ENCODE peak calls at places on chromosomes 3 and 15, in five cellular contexts. P is GM23338, A is sigmoid colon, Q is K562, B is SK-N-SH. G is an unnamed sample.
A peak's percentile ranks its signal among the peaks of the same experiment; 100 is the strongest.

GRCh38 chr3:24674261-24674660 is 179.6 kb upstream of the THRB start:
- DNase-seq in A (no peak), P (peak; percentile 50), Q (no peak), B (no peak), G (no peak)

GRCh38 chr3:40407007-40407406 is 20.0 kb downstream of the ENTPD3 start:
- DNase-seq in A (no peak), B (no peak), P (no peak), Q (no peak), G (no peak)

GRCh38 chr15:99054025-99054387 is 46.4 kb upstream of the PGPEP1L start:
- DNase-seq in P (no peak), Q (no peak), A (no peak), B (no peak), G (no peak)

GRCh38 chr15:63276342-63277043 is 912 bp upstream of the APH1B start:
- DNase-seq in Q (peak; percentile 20), A (no peak), B (no peak), P (no peak), G (no peak)

GRCh38 chr3:176939022-176939817 is 258.1 kb downstream of the TBL1XR1 start:
- DNase-seq in P (peak; percentile 85), A (no peak), Q (peak; percentile 70), B (peak; percentile 68), G (no peak)

GRCh38 chr3:45993421-45994027 is 2.1 kb downstream of the FYCO1 start:
- DNase-seq in Q (no peak), A (no peak), P (no peak), B (no peak), G (no peak)

GRCh38 chr15:75206006-75206405 is 4.3 kb downstream of the C15orf39 start:
- DNase-seq in Q (no peak), P (no peak), B (no peak), A (no peak), G (no peak)

GRCh38 chr3:127829537-127829936 is 7.2 kb upstream of the MGLL start:
- DNase-seq in P (no peak), Q (no peak), B (no peak), A (no peak), G (no peak)

GRCh38 chr3:45412731-45413130 is 24.4 kb downstream of the LARS2 start:
- DNase-seq in B (peak; percentile 62), Q (no peak), P (no peak), A (no peak), G (no peak)

GRCh38 chr3:20406621-20407020 is 220.6 kb upstream of the SGO1 start:
- DNase-seq in P (no peak), Q (no peak), A (no peak), B (no peak), G (no peak)

GRCh38 chr15:45134682-45135604 is 5.1 kb downstream of the DUOX1 start:
- DNase-seq in Q (no peak), B (no peak), P (peak; percentile 73), A (no peak), G (peak; percentile 56)

GRCh38 chr15:90286678-90287077 is 21.2 kb downstream of the NGRN start:
- DNase-seq in Q (peak; percentile 55), P (peak; percentile 39), A (no peak), B (peak; percentile 69), G (no peak)

GRCh38 chr15:79728867-79729266 is 167.9 kb downstream of the MTHFS start:
- DNase-seq in A (no peak), B (no peak), P (no peak), Q (no peak), G (no peak)

GRCh38 chr3:194741916-194742315 is 56.2 kb downstream of the FAM43A start:
- DNase-seq in A (no peak), Q (no peak), P (no peak), B (no peak), G (no peak)

GRCh38 chr3:194736896-194737600 is 51.4 kb downstream of the FAM43A start:
- DNase-seq in Q (no peak), A (no peak), B (no peak), P (no peak), G (no peak)

GRCh38 chr3:194740859-194741486 is 55.3 kb downstream of the FAM43A start:
- DNase-seq in Q (no peak), A (no peak), P (peak; percentile 33), B (no peak), G (peak; percentile 46)

GRCh38 chr3:194738254-194739093 is 52.8 kb downstream of the FAM43A start:
- DNase-seq in P (no peak), A (peak; percentile 90), B (peak; percentile 74), Q (no peak), G (no peak)

DNA sequence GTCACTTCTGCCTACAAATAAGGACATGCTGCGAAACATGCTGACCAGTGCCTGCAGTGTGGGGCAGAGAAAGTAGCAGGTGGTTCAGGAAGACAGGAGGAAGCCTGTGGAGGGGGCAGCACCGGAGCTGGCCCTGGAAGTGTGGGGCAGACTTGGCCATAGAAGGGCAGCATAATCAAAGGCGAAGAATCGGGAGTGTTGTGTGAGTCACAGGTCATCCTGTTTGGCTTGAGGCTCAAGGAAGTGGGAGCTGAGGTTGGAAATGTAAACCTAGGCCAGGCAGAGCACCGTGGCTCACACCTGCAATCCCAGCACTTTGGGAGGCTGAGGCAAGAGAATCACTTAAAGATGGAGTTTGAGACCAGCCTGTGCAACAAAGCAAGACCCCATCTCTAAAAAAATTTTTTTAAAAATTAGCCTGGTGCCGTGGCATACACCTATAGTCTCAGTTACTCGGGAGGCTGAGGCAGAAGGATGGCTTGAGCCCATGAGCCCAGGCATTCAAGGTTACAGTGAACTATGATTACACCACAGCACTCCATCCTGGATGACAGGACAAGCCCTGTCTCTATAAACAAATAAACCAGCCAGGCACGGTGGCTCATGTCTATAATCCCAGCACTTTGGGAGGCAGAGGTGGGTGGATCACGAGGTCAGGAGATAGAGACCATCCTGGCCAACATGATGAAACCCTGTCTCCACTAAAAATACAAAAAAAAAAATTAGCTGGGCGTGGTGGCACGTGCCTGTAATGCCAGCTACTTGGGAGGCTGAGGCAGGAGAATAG is 54.0 kb downstream of the FAM43A start:
- DNase-seq in A (no peak), P (no peak), B (no peak), Q (no peak), G (no peak)
- TF ChIP-seq POLR2AphosphoS5 in A (no peak), P (no peak), B (no peak), Q (no peak), G (no peak)

DNA sequence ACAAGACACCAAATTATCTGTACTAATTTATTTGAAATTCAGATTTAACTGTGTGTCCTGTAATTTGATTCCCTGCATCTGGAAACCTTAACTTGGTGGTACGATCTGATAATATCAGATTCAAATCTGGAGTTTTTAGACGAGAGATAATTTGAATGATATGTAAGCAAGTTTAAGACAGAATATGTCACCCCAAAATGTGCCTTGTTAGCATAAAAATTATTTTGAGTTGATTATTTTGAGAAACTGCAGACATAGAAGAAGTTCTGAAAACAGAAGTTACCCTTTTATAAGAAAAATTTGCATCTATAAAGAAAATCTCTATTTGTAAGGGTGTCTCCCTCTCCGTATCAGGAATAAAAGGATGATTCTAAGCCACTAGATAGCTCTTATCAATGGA is 1202.8 kb downstream of the ROBO2 start:
- DNase-seq in B (no peak), A (no peak), Q (no peak), P (no peak), G (no peak)
- H3K4me1 ChIP-seq in B (no peaks in the 10 kb centered on the region), A (no peaks in the 10 kb centered on the region), Q (no peaks in the 10 kb centered on the region), P (no peaks in the 10 kb centered on the region), G (no peaks in the 10 kb centered on the region)

GRCh38 chr3:68984011-68984410 is 29.5 kb downstream of the EOGT start:
- DNase-seq in B (no peak), A (no peak), P (no peak), Q (no peak), G (no peak)
- TF ChIP-seq POLR2AphosphoS5 in B (no peak), A (no peak), P (no peak), Q (no peak), G (no peak)

GRCh38 chr15:96353931-96354730 is 23.6 kb downstream of the NR2F2 start:
- DNase-seq in P (peak; percentile 80), Q (peak; percentile 38), A (no peak), B (no peak), G (no peak)
- H3K4me1 ChIP-seq in P (peaks cover 55% of the 10 kb centered on the region), Q (peaks cover 15% of the 10 kb centered on the region), A (peaks cover 41% of the 10 kb centered on the region), B (peaks cover 4% of the 10 kb centered on the region), G (peaks cover 8% of the 10 kb centered on the region)

GRCh38 chr3:30539772-30540171 is 66.6 kb upstream of the TGFBR2 start:
- DNase-seq in P (no peak), Q (no peak), A (no peak), B (no peak), G (no peak)
- TF ChIP-seq POLR2AphosphoS5 in P (no peak), Q (no peak), A (no peak), B (no peak), G (no peak)

GRCh38 chr15:83057660-83058376 is 9.2 kb downstream of the BTBD1 start:
- DNase-seq in A (no peak), Q (no peak), P (no peak), B (no peak), G (no peak)
- H3K4me1 ChIP-seq in A (peaks cover 51% of the 10 kb centered on the region), Q (peaks cover 14% of the 10 kb centered on the region), P (peaks cover 22% of the 10 kb centered on the region), B (peaks cover 15% of the 10 kb centered on the region), G (peaks cover 6% of the 10 kb centered on the region)

DNA sequence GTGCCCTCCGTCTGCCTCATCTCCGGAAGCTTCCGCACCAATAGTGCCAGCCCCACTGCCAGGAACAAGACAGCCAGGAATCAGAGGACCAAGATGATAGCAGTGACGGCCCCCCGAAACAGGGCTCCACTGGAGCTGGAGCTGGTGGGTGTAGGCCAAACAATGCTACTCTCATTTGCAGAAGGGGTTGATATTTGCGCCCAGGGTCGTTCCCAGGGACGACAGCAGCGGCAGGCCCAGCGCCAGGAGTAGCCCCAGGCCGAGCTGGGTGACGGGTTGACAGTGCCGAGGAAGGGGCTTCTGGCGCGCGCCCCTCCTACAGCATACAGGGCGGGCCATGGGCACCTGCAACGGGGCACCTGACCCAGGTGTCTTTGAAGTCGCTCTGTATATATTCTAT is 301.4 kb downstream of the CNTN6 start:
- DNase-seq in A (no peak), Q (no peak), P (no peak), B (no peak), G (no peak)
- TF ChIP-seq POLR2AphosphoS5 in A (no peak), Q (no peak), P (no peak), B (no peak), G (no peak)

G was measured in upper lobe of left lung.